ENCODE peak calls at places on chromosomes 4 and X, in four cellular contexts. E is ascending aorta, R is osteoblast, P is fibroblast of pulmonary artery. I is an unnamed sample.

GRCh38 chrX:134628663-134629062 is 29.6 kb downstream of the PLAC1 start:
- DNase-seq in E (no peak), R (no peak), P (no peak), I (no peak)

GRCh38 chr4:182578402-182578801 is 335.2 kb downstream of the TENM3 start:
- DNase-seq in E (no peak), R (peak), P (peak), I (no peak)

GRCh38 chr4:151199496-151200190 is 77.3 kb upstream of the PRSS48 start:
- DNase-seq in E (no peak), R (no peak), P (no peak), I (no peak)

GRCh38 chrX:123201720-123202119 is 17.6 kb downstream of the GRIA3 start:
- DNase-seq in E (no peak), R (no peak), P (no peak), I (no peak)

GRCh38 chr4:89413518-89413917 is 105.9 kb upstream of the GPRIN3 start:
- DNase-seq in E (no peak), R (no peak), P (no peak), I (no peak)

GRCh38 chr4:177118596-177118995 is 191.1 kb upstream of the NEIL3 start:
- DNase-seq in E (no peak), R (no peak), P (peak), I (peak)

GRCh38 chr4:168353746-168354145 is 35.2 kb upstream of the DDX60 start:
- DNase-seq in E (no peak), R (no peak), P (no peak), I (no peak)

GRCh38 chr4:135371137-135371536 is 1169.5 kb upstream of the PABPC4L start:
- DNase-seq in E (no peak), R (no peak), P (no peak), I (no peak)

GRCh38 chr4:2007804-2008670 is 737 bp downstream of the NELFA start:
- DNase-seq in E (no peak), R (peak), P (peak), I (no peak)

GRCh38 chr4:94463771-94464170 is 12.0 kb downstream of the PDLIM5 start:
- DNase-seq in E (no peak), R (no peak), P (no peak), I (no peak)

GRCh38 chr4:148716361-148717063 is 274.3 kb upstream of the NR3C2 start:
- DNase-seq in E (no peak), R (no peak), P (no peak), I (no peak)

GRCh38 chrX:11704725-11705495 is 39.2 kb upstream of the ARHGAP6 start:
- DNase-seq in E (no peak), R (peak), P (peak), I (no peak)

GRCh38 chr4:137572647-137573046 is 40.4 kb upstream of the PCDH18 start:
- DNase-seq in E (no peak), R (no peak), P (no peak), I (no peak)

GRCh38 chr4:184344435-184344834 is 126.8 kb upstream of the ENPP6 start:
- DNase-seq in E (no peak), R (peak), P (no peak), I (no peak)

GRCh38 chr4:18291313-18291712 is 269.8 kb upstream of the LCORL start:
- DNase-seq in E (no peak), R (no peak), P (no peak), I (no peak)

GRCh38 chr4:93127489-93127888 is 701.1 kb upstream of the ATOH1 start:
- DNase-seq in E (no peak), R (no peak), P (no peak), I (no peak)

GRCh38 chrX:139234898-139235297 is 295.6 kb upstream of the F9 start:
- DNase-seq in E (no peak), R (no peak), P (no peak), I (no peak)

GRCh38 chr4:8817813-8818062 is 53.9 kb downstream of the HMX1 start:
- DNase-seq in E (no peak), R (no peak), P (no peak), I (no peak)

GRCh38 chr4:72641611-72642010 is 72.6 kb upstream of the ADAMTS3 start:
- DNase-seq in E (no peak), R (no peak), P (no peak), I (no peak)

GRCh38 chrX:107117993-107118321 is 665 bp downstream of the RBM41 start:
- DNase-seq in E (no peak), R (no peak), P (no peak), I (no peak)

GRCh38 chrX:8868070-8868795 is 67.0 kb upstream of the FAM9A start:
- DNase-seq in E (no peak), R (no peak), P (peak), I (peak)

GRCh38 chr4:169774466-169775445 is 17.0 kb upstream of the HPF1 start:
- DNase-seq in E (no peak), R (no peak), P (peak), I (no peak)

GRCh38 chr4:185227131-185227551 is 17.7 kb downstream of the SNX25 start:
- DNase-seq in E (no peak), R (no peak), P (no peak), I (no peak)

GRCh38 chrX:41027388-41027787 is 57.9 kb upstream of the USP9X start:
- DNase-seq in E (no peak), R (peak), P (peak), I (peak)

GRCh38 chr4:105520819-105521790 is 31.3 kb upstream of the ARHGEF38 start:
- DNase-seq in E (no peak), R (peak), P (peak), I (peak)

GRCh38 chrX:106680716-106681115 is 45.8 kb upstream of the RNF128 start:
- DNase-seq in E (no peak), R (no peak), P (no peak), I (no peak)

GRCh38 chrX:118211891-118212816 is 95.5 kb upstream of the KLHL13 start:
- DNase-seq in E (no peak), R (no peak), P (no peak), I (no peak)

GRCh38 chrX:97494756-97495372 is 611.2 kb downstream of the RPA4 start:
- DNase-seq in E (no peak), R (no peak), P (no peak), I (no peak)

GRCh38 chr4:26263165-26263564 is 57.6 kb upstream of the RBPJ start:
- DNase-seq in E (no peak), R (no peak), P (no peak), I (no peak)

GRCh38 chr4:3522651-3523050 is 9.6 kb downstream of the LRPAP1 start:
- DNase-seq in E (peak), R (no peak), P (no peak), I (no peak)

GRCh38 chrX:39969099-39969825 is 128.5 kb downstream of the BCOR start:
- DNase-seq in E (no peak), R (no peak), P (no peak), I (no peak)

GRCh38 chr4:63619771-63620170 is 789.5 kb downstream of the TECRL start:
- DNase-seq in E (no peak), R (no peak), P (no peak), I (no peak)

GRCh38 chr4:7649741-7650531 is 215.2 kb upstream of the PSAPL1 start:
- DNase-seq in E (peak), R (peak), P (peak), I (peak)

GRCh38 chrX:55450259-55450658 is 1.7 kb upstream of the MAGEH1 start:
- DNase-seq in E (no peak), R (no peak), P (peak), I (peak)

GRCh38 chr4:159607824-159608223 is 504.9 kb downstream of the RAPGEF2 start:
- DNase-seq in E (no peak), R (no peak), P (no peak), I (no peak)

GRCh38 chr4:10288830-10289533 is 168.2 kb downstream of the ZNF518B start:
- DNase-seq in E (no peak), R (no peak), P (no peak), I (no peak)

GRCh38 chr4:37988670-37989069 is 28.5 kb downstream of the PTTG2 start:
- DNase-seq in E (no peak), R (no peak), P (no peak), I (no peak)

GRCh38 chr4:37981844-37982720 is 21.9 kb downstream of the PTTG2 start:
- DNase-seq in E (no peak), R (no peak), P (peak), I (no peak)

GRCh38 chr4:37983951-37984350 is 23.8 kb downstream of the PTTG2 start:
- DNase-seq in E (no peak), R (no peak), P (no peak), I (no peak)

GRCh38 chr4:37982736-37983135 is 22.5 kb downstream of the PTTG2 start:
- DNase-seq in E (no peak), R (no peak), P (no peak), I (no peak)

DNA sequence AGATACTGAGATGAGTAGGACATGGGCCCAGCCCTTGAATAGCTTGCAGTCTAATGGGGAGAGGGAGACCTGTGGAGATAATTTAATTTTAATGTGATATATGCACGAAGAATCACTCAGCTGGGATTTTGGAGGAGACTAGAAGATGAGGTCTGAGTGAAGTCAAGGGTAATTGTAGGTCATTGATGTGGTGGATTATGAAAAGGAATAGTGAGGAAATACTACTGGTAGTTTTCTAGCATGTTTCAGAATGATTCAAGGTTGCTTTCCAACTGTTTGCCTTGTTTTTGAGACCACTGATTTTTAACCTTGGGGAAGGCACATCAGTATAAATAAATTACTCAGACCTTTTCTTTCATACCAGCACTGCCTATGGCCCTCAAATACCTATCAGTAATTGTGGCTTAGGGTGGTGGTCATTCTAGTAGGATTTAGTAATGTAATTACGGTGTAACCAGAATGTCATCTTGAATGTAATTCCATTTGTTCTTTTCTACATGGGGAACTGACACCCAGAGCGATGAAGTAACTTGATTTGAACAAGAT is 25.6 kb downstream of the PTTG2 start:
- DNase-seq in E (no peak), R (no peak), P (no peak), I (no peak)
- H3K4me3 ChIP-seq in E (no peak), R (no peak), P (no peak), I (no peak)

DNA sequence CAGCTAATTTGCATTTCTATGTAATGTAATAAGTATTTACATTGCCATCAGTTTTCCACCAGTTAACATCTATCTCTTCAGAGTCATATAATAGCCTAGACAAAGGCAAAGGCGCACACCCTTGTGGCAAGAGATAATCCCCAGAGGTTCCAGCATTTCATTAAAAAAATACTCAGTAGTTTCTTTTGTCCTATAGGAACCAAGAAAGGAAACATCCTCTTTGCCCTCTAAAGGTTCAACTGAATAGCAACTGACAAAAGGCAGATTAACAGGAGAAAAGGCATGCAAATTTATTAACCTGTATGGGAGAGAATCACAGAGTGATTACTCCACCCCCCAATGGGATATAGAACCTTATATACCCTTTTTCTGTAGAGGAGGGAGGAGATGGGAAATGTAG is 48.4 kb downstream of the MAGEB17 start:
- DNase-seq in E (no peak), R (no peak), P (no peak), I (no peak)
- H3K4me3 ChIP-seq in E (no peak), R (no peak), P (no peak), I (no peak)

GRCh38 chr4:110411599-110412011 is 64.3 kb upstream of the ENPEP start:
- DNase-seq in E (no peak), R (no peak), P (no peak), I (no peak)
- H3K4me3 ChIP-seq in E (no peak), R (no peak), P (no peak), I (no peak)

DNA sequence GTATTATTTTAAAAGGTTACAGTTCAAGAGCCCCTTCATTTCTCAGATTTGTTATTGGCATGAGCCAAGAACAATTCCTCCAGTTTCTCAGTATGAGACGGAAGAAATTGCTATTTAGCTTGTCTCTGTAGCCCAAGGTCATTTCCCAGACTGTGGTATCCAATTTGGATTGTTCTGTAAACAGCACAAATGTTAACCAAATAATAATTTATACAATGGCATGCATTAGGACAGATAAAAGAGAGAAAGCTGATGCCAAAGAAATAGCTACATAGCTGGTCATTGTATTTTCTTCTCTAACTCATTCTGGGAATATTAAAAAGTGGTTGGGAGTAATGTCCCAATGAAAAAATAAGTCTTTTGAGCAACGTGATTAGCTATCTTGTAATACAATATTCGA is 134.6 kb upstream of the NPY2R start:
- DNase-seq in E (no peak), R (peak), P (peak), I (no peak)
- H3K4me3 ChIP-seq in E (no peak), R (no peak), P (no peak), I (no peak)

DNA sequence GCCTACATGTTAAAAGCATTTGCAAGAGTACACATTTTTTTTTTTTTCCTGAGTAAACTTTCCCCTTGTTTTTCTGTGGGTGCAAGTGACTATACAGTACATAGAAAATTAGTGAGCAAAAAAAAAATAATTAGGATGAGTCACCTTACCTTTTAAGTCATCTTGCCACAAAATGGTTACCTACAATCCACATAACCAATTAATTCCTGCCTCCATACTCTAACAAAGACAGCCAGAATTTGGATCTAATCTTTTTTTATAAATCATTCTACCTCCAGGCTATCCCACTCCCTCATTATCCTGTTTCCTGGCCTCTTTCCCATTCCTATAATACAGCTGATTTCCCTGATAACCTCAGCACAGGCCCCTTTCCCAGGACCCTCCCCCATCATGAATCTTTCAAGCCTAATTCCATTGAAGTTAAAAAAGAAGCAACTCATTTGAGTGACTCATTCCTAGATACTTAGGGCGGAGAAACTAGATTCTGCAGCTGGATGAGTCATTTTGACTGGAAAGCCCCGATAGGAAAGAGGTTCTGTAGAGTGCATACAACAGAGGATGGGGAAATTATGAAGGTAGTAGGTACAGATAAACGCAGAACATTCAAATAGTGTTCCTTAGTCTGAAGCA is 128.2 kb downstream of the C4orf51 start:
- DNase-seq in E (no peak), R (peak), P (peak), I (peak)
- H3K4me3 ChIP-seq in E (no peak), R (no peak), P (no peak), I (no peak)